ENCODE peak calls at places on chromosomes 7 and 10, in seven cellular contexts. One of them, this sample, is unnamed.

GRCh38 chr7:68176974-68177373 is 1180.3 kb downstream of the TYW1 start:
- DNase-seq in amniotic epithelial cell: peak; percentile 7
- DNase-seq in NCI-H2081: peak; percentile 78
- DNase-seq in ovary: peak; percentile 22
- DNase-seq in AG04450: no peak
- DNase-seq in progenitor cell of endocrine pancreas: peak; percentile 43
- DNase-seq in cardiac fibroblast: peak; percentile 55
- DNase-seq in this sample: no peak

GRCh38 chr10:13224210-13224995 is 9.8 kb downstream of the UCMA start:
- DNase-seq in amniotic epithelial cell: no peak
- DNase-seq in NCI-H2081: no peak
- DNase-seq in ovary: no peak
- DNase-seq in AG04450: no peak
- DNase-seq in progenitor cell of endocrine pancreas: no peak
- DNase-seq in cardiac fibroblast: no peak
- DNase-seq in this sample: peak; percentile 26

GRCh38 chr7:21326916-21327315 is 101.0 kb upstream of the SP4 start:
- DNase-seq in amniotic epithelial cell: no peak
- DNase-seq in NCI-H2081: no peak
- DNase-seq in ovary: no peak
- DNase-seq in AG04450: no peak
- DNase-seq in progenitor cell of endocrine pancreas: no peak
- DNase-seq in cardiac fibroblast: no peak
- DNase-seq in this sample: no peak

GRCh38 chr7:158018061-158018796 is 569.4 kb downstream of the PTPRN2 start:
- DNase-seq in amniotic epithelial cell: no peak
- DNase-seq in NCI-H2081: no peak
- DNase-seq in ovary: no peak
- DNase-seq in AG04450: no peak
- DNase-seq in progenitor cell of endocrine pancreas: no peak
- DNase-seq in cardiac fibroblast: no peak
- DNase-seq in this sample: no peak

GRCh38 chr7:155710530-155710929 is 66.1 kb downstream of the RBM33 start:
- DNase-seq in amniotic epithelial cell: no peak
- DNase-seq in NCI-H2081: no peak
- DNase-seq in ovary: no peak
- DNase-seq in AG04450: no peak
- DNase-seq in progenitor cell of endocrine pancreas: no peak
- DNase-seq in cardiac fibroblast: no peak
- DNase-seq in this sample: no peak

GRCh38 chr7:155965010-155965409 is 152.7 kb upstream of the SHH start:
- DNase-seq in amniotic epithelial cell: no peak
- DNase-seq in NCI-H2081: no peak
- DNase-seq in ovary: no peak
- DNase-seq in AG04450: no peak
- DNase-seq in progenitor cell of endocrine pancreas: no peak
- DNase-seq in cardiac fibroblast: no peak
- DNase-seq in this sample: peak; percentile 25

GRCh38 chr10:79295593-79295992 is 51.7 kb upstream of the PPIF start:
- DNase-seq in amniotic epithelial cell: no peak
- DNase-seq in NCI-H2081: no peak
- DNase-seq in ovary: no peak
- DNase-seq in AG04450: no peak
- DNase-seq in progenitor cell of endocrine pancreas: no peak
- DNase-seq in cardiac fibroblast: no peak
- DNase-seq in this sample: no peak

GRCh38 chr7:129169705-129170319 is 18.6 kb upstream of the SMO start:
- DNase-seq in amniotic epithelial cell: no peak
- DNase-seq in NCI-H2081: no peak
- DNase-seq in ovary: no peak
- DNase-seq in AG04450: no peak
- DNase-seq in progenitor cell of endocrine pancreas: no peak
- DNase-seq in cardiac fibroblast: no peak
- DNase-seq in this sample: no peak

GRCh38 chr10:17353568-17353967 is 100.8 kb downstream of the ST8SIA6 start:
- DNase-seq in amniotic epithelial cell: no peak
- DNase-seq in NCI-H2081: no peak
- DNase-seq in ovary: no peak
- DNase-seq in AG04450: no peak
- DNase-seq in progenitor cell of endocrine pancreas: no peak
- DNase-seq in cardiac fibroblast: no peak
- DNase-seq in this sample: no peak

GRCh38 chr7:117803476-117803875 is 69.8 kb downstream of the CTTNBP2 start:
- DNase-seq in amniotic epithelial cell: no peak
- DNase-seq in NCI-H2081: no peak
- DNase-seq in ovary: no peak
- DNase-seq in AG04450: no peak
- DNase-seq in progenitor cell of endocrine pancreas: no peak
- DNase-seq in cardiac fibroblast: no peak
- DNase-seq in this sample: no peak

GRCh38 chr7:101924171-101924570 is 106.7 kb downstream of the CUX1 start:
- DNase-seq in amniotic epithelial cell: peak; percentile 48
- DNase-seq in NCI-H2081: no peak
- DNase-seq in ovary: no peak
- DNase-seq in AG04450: no peak
- DNase-seq in progenitor cell of endocrine pancreas: no peak
- DNase-seq in cardiac fibroblast: peak; percentile 87
- DNase-seq in this sample: peak; percentile 83

GRCh38 chr7:26782501-26782900 is 81.9 kb downstream of the SKAP2 start:
- DNase-seq in amniotic epithelial cell: no peak
- DNase-seq in NCI-H2081: no peak
- DNase-seq in ovary: no peak
- DNase-seq in AG04450: no peak
- DNase-seq in progenitor cell of endocrine pancreas: no peak
- DNase-seq in cardiac fibroblast: no peak
- DNase-seq in this sample: no peak

GRCh38 chr7:68314208-68314607 is 1284.1 kb upstream of the AUTS2 start:
- DNase-seq in amniotic epithelial cell: no peak
- DNase-seq in NCI-H2081: no peak
- DNase-seq in ovary: no peak
- DNase-seq in AG04450: no peak
- DNase-seq in progenitor cell of endocrine pancreas: no peak
- DNase-seq in cardiac fibroblast: no peak
- DNase-seq in this sample: no peak

GRCh38 chr7:26853788-26854393 is 10.5 kb downstream of the SKAP2 start:
- DNase-seq in amniotic epithelial cell: peak; percentile 66
- DNase-seq in NCI-H2081: peak; percentile 32
- DNase-seq in ovary: no peak
- DNase-seq in AG04450: no peak
- DNase-seq in progenitor cell of endocrine pancreas: no peak
- DNase-seq in cardiac fibroblast: peak; percentile 63
- DNase-seq in this sample: no peak

GRCh38 chr10:87578799-87579401 is 74.2 kb downstream of the MINPP1 start:
- DNase-seq in amniotic epithelial cell: peak; percentile 80
- DNase-seq in NCI-H2081: no peak
- DNase-seq in ovary: peak; percentile 19
- DNase-seq in AG04450: no peak
- DNase-seq in progenitor cell of endocrine pancreas: no peak
- DNase-seq in cardiac fibroblast: peak; percentile 38
- DNase-seq in this sample: no peak

GRCh38 chr10:55410415-55410885 is 609.4 kb upstream of the PCDH15 start:
- DNase-seq in amniotic epithelial cell: no peak
- DNase-seq in NCI-H2081: peak; percentile 65
- DNase-seq in ovary: no peak
- DNase-seq in AG04450: no peak
- DNase-seq in progenitor cell of endocrine pancreas: no peak
- DNase-seq in cardiac fibroblast: no peak
- DNase-seq in this sample: no peak